ENCODE peak calls at places on chromosome 1, in eight cellular contexts. R is GM13977; V is IMR-90; H is GDM1; Q is NCI-H1105; B is choroid plexus epithelial cell; K is stimulated activated CD4-positive, alpha-beta T cell treated with anti-CD3 and anti-CD28 coated beads, Interleukin-2, amount 100 ng/mL, for 24 hours; N is fibroblast of mammary gland. G is an unnamed sample.

GRCh38 chr1:227774051-227774720 is 39.0 kb downstream of the SNAP47 start:
- DNase-seq in R (no peak), V (no peak), H (no peak), Q (no peak), B (no peak), K (no peak), N (no peak), G (no peak)

GRCh38 chr1:27418326-27418761 is 25.9 kb downstream of the GPR3 start:
- DNase-seq in R (peak; percentile 79), V (peak; percentile 96), H (no peak), Q (no peak), B (peak; percentile 97), K (peak; percentile 60), N (peak; percentile 94), G (peak; percentile 63)

GRCh38 chr1:162632743-162633326 is 571 bp downstream of the DDR2 start:
- DNase-seq in R (no peak), V (peak; percentile 49), H (no peak), Q (no peak), B (peak; percentile 67), K (no peak), N (no peak), G (no peak)

GRCh38 chr1:187032982-187033705 is 204.4 kb downstream of the PLA2G4A start:
- DNase-seq in R (no peak), V (no peak), H (no peak), Q (no peak), B (no peak), K (no peak), N (peak; percentile 2), G (peak; percentile 17)

GRCh38 chr1:180571832-180572636 is 13.3 kb downstream of the OVAAL start:
- DNase-seq in R (no peak), V (peak; percentile 50), H (no peak), Q (no peak), B (no peak), K (peak; percentile 51), N (peak; percentile 26), G (no peak)

GRCh38 chr1:3021801-3022401 is 634 bp downstream of the ACTRT2 start:
- DNase-seq in R (no peak), V (no peak), H (no peak), Q (no peak), B (no peak), K (no peak), N (no peak), G (no peak)

GRCh38 chr1:27592600-27593340 is 11.2 kb downstream of the AHDC1 start:
- DNase-seq in R (no peak), V (no peak), H (no peak), Q (no peak), B (no peak), K (no peak), N (no peak), G (no peak)

GRCh38 chr1:28801461-28801860 is 10.5 kb upstream of the OPRD1 start:
- DNase-seq in R (no peak), V (no peak), H (no peak), Q (no peak), B (no peak), K (no peak), N (no peak), G (no peak)

GRCh38 chr1:52523376-52523775 is 29.5 kb downstream of the TUT4 start:
- DNase-seq in R (no peak), V (peak; percentile 76), H (no peak), Q (no peak), B (peak; percentile 53), K (no peak), N (no peak), G (no peak)

GRCh38 chr1:22141948-22142314 is 966 bp downstream of the WNT4 start:
- DNase-seq in R (no peak), V (no peak), H (no peak), Q (no peak), B (no peak), K (no peak), N (no peak), G (no peak)

GRCh38 chr1:232880354-232880753 is 70.1 kb upstream of the NTPCR start:
- DNase-seq in R (no peak), V (peak; percentile 29), H (no peak), Q (no peak), B (peak; percentile 74), K (no peak), N (peak; percentile 33), G (no peak)

GRCh38 chr1:5896706-5897105 is 95.5 kb downstream of the NPHP4 start:
- DNase-seq in R (no peak), V (no peak), H (no peak), Q (no peak), B (no peak), K (no peak), N (no peak), G (no peak)